ENCODE peak calls at places on chromosomes 6 and 20, in four cellular contexts. Q, I, X and S are unnamed samples.

GRCh38 chr6:70236304-70236703 is 66.6 kb downstream of the COL9A1 start:
- DNase-seq in Q (no peak), I (no peak), X (no peak), S (no peak)

GRCh38 chr20:18698735-18699380 is 111.0 kb downstream of the DTD1 start:
- DNase-seq in Q (no peak), I (no peak), X (no peak), S (no peak)

GRCh38 chr6:152637422-152638047 is 373 bp upstream of the SYNE1 start:
- DNase-seq in Q (no peak), I (no peak), X (no peak), S (no peak)

GRCh38 chr6:28281288-28282064 is at the start of gene PGBD1:
- DNase-seq in Q (peak), I (peak), X (peak), S (peak)

GRCh38 chr6:140979642-140980091 is 1153.1 kb upstream of the GJE1 start:
- DNase-seq in Q (peak), I (peak), X (no peak), S (no peak)

GRCh38 chr20:26209171-26209941 is 512.7 kb upstream of the ZNF337 start:
- DNase-seq in Q (no peak), I (no peak), X (no peak), S (no peak)

GRCh38 chr6:18101271-18101670 is 21.2 kb downstream of the NHLRC1 start:
- DNase-seq in Q (no peak), I (no peak), X (no peak), S (no peak)

GRCh38 chr6:56652994-56653393 is 10.3 kb upstream of the DST start:
- DNase-seq in Q (no peak), I (no peak), X (no peak), S (no peak)

GRCh38 chr20:39117486-39117885 is 155.3 kb downstream of the DHX35 start:
- DNase-seq in Q (no peak), I (no peak), X (no peak), S (no peak)

GRCh38 chr20:57398231-57398821 is 7.1 kb downstream of the RBM38 start:
- DNase-seq in Q (no peak), I (peak), X (no peak), S (no peak)

GRCh38 chr20:47189060-47189459 is 167.4 kb downstream of the ZMYND8 start:
- DNase-seq in Q (no peak), I (no peak), X (no peak), S (no peak)

GRCh38 chr20:48599106-48599747 is 228.6 kb downstream of the PREX1 start:
- DNase-seq in Q (no peak), I (no peak), X (no peak), S (no peak)

GRCh38 chr6:41426438-41426851 is 91.0 kb downstream of the NCR2 start:
- DNase-seq in Q (peak), I (no peak), X (no peak), S (no peak)

GRCh38 chr20:14632906-14633305 is 295.5 kb upstream of the FLRT3 start:
- DNase-seq in Q (no peak), I (no peak), X (no peak), S (no peak)

GRCh38 chr6:90044833-90045337 is 150.6 kb downstream of the GJA10 start:
- DNase-seq in Q (no peak), I (no peak), X (no peak), S (peak)

GRCh38 chr20:38073307-38074010 is 39.9 kb downstream of the RPRD1B start:
- DNase-seq in Q (peak), I (peak), X (peak), S (peak)

GRCh38 chr6:157187182-157188093 is 135.9 kb downstream of the TMEM242 start:
- DNase-seq in Q (no peak), I (no peak), X (no peak), S (no peak)

GRCh38 chr6:41302638-41303037 is 16.2 kb upstream of the TREM1 start:
- DNase-seq in Q (no peak), I (no peak), X (no peak), S (no peak)

GRCh38 chr6:159999240-159999671 is 30.4 kb downstream of the IGF2R start:
- DNase-seq in Q (no peak), I (no peak), X (no peak), S (no peak)

GRCh38 chr6:14721103-14721758 is 524.6 kb upstream of the JARID2 start:
- DNase-seq in Q (no peak), I (peak), X (no peak), S (no peak)

GRCh38 chr20:11687546-11688292 is 230.0 kb upstream of the BTBD3 start:
- DNase-seq in Q (no peak), I (no peak), X (no peak), S (no peak)

GRCh38 chr6:35452186-35453090 is at the start of gene FANCE:
- DNase-seq in Q (peak), I (peak), X (peak), S (peak)

GRCh38 chr6:35073766-35074471 is 67.2 kb downstream of the TCP11 start:
- DNase-seq in Q (no peak), I (no peak), X (no peak), S (no peak)

GRCh38 chr6:163263196-163263595 is 151.3 kb upstream of the QKI start:
- DNase-seq in Q (no peak), I (no peak), X (no peak), S (no peak)

GRCh38 chr20:44248420-44248759 is 1.3 kb downstream of the GDAP1L1 start:
- DNase-seq in Q (no peak), I (no peak), X (no peak), S (no peak)

GRCh38 chr6:134123666-134124208 is 71.3 kb upstream of the SLC2A12 start:
- DNase-seq in Q (peak), I (no peak), X (no peak), S (peak)

GRCh38 chr20:35870541-35871307 is 83.6 kb downstream of the SCAND1 start:
- DNase-seq in Q (no peak), I (no peak), X (no peak), S (no peak)

GRCh38 chr20:40283689-40284088 is 405.3 kb downstream of the MAFB start:
- DNase-seq in Q (no peak), I (no peak), X (no peak), S (no peak)

GRCh38 chr20:53847118-53847842 is 223.1 kb downstream of the BCAS1 start:
- DNase-seq in Q (no peak), I (peak), X (no peak), S (no peak)

GRCh38 chr6:125794342-125795137 is 3.8 kb downstream of the NCOA7 start:
- DNase-seq in Q (no peak), I (no peak), X (no peak), S (no peak)

GRCh38 chr6:117829594-117830319 is 77.3 kb upstream of the SLC35F1 start:
- DNase-seq in Q (no peak), I (no peak), X (no peak), S (peak)

GRCh38 chr6:71289802-71290175 is 1.2 kb downstream of the OGFRL1 start:
- DNase-seq in Q (no peak), I (no peak), X (no peak), S (no peak)

GRCh38 chr6:27720607-27721580 is 191.3 kb downstream of the OR2B2 start:
- DNase-seq in Q (no peak), I (no peak), X (no peak), S (peak)

GRCh38 chr6:30894381-30894780 is 10.1 kb downstream of the DDR1 start:
- DNase-seq in Q (no peak), I (no peak), X (no peak), S (no peak)

GRCh38 chr6:144064831-144065668 is 30.3 kb downstream of the SF3B5 start:
- DNase-seq in Q (no peak), I (no peak), X (peak), S (peak)

GRCh38 chr6:144062757-144063156 is 32.6 kb downstream of the SF3B5 start:
- DNase-seq in Q (no peak), I (no peak), X (no peak), S (peak)

GRCh38 chr6:144063246-144063743 is 32.1 kb downstream of the SF3B5 start:
- DNase-seq in Q (no peak), I (no peak), X (peak), S (peak)

GRCh38 chr6:144064402-144064830 is 31.0 kb downstream of the SF3B5 start:
- DNase-seq in Q (no peak), I (peak), X (peak), S (peak)

GRCh38 chr6:144063744-144064401 is 31.5 kb downstream of the SF3B5 start:
- DNase-seq in Q (peak), I (peak), X (peak), S (peak)
- TF ChIP-seq POLR2A in Q (no peak), I (peak), X (peak), S (peak)

DNA sequence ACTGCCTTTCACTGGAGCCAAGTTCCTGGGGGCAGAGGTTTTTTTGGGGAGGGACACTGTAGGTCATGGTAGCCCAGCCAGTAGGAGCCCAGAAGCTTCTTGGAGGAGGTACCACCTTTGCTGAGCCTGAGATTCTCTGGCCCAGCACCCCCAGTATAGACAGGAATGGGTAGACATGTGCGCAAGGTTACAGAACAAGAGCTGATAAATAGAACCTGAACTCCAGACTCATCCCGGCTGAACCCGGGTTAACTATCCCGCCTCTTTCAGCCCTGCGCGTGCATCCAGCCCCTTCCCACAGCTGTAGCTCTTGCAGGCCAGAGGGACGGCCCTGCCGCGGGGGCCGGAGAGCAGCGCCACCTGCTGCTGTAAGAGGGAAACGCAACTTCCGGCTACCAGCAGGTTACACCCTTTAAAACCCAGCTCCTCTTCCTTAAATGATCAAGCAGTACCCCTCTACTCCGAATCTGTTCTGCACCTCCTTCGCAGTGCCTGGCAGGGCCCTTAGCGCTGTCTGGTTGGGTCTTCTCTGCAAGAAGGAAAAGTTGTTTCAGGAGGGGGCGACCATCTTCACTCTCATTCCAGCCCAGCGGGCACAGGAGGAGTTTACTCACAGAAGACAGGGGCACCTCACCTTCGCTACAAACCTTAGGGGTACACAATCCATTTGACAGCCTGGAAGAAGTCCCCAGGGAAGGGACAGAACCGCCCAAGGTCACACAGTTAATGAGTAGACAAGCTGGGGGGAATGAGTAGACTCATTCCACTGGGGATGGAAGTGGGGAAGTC is 7.5 kb downstream of the SRXN1 start:
- DNase-seq in Q (peak), I (peak), X (peak), S (peak)
- TF ChIP-seq POLR2A in Q (no peak), I (no peak), X (no peak), S (no peak)

GRCh38 chr20:31603822-31604566 is 1.1 kb upstream of the ID1 start:
- DNase-seq in Q (peak), I (peak), X (peak), S (peak)
- TF ChIP-seq POLR2A in Q (peak), I (peak), X (peak), S (no peak)

GRCh38 chr6:36798852-36799251 is 40.4 kb downstream of the CPNE5 start:
- DNase-seq in Q (no peak), I (no peak), X (no peak), S (no peak)
- TF ChIP-seq POLR2A in Q (no peak), I (no peak), X (no peak), S (no peak)

GRCh38 chr6:131062245-131063027 is 609 bp downstream of the EPB41L2 start:
- DNase-seq in Q (no peak), I (no peak), X (peak), S (peak)

GRCh38 chr6:131061771-131062160 is 1.3 kb downstream of the EPB41L2 start:
- DNase-seq in Q (no peak), I (no peak), X (no peak), S (no peak)

GRCh38 chr6:131063764-131064272 is 773 bp upstream of the EPB41L2 start:
- DNase-seq in Q (no peak), I (no peak), X (peak), S (peak)

GRCh38 chr6:131061041-131061770 is 1.8 kb downstream of the EPB41L2 start:
- DNase-seq in Q (no peak), I (no peak), X (no peak), S (peak)

DNA sequence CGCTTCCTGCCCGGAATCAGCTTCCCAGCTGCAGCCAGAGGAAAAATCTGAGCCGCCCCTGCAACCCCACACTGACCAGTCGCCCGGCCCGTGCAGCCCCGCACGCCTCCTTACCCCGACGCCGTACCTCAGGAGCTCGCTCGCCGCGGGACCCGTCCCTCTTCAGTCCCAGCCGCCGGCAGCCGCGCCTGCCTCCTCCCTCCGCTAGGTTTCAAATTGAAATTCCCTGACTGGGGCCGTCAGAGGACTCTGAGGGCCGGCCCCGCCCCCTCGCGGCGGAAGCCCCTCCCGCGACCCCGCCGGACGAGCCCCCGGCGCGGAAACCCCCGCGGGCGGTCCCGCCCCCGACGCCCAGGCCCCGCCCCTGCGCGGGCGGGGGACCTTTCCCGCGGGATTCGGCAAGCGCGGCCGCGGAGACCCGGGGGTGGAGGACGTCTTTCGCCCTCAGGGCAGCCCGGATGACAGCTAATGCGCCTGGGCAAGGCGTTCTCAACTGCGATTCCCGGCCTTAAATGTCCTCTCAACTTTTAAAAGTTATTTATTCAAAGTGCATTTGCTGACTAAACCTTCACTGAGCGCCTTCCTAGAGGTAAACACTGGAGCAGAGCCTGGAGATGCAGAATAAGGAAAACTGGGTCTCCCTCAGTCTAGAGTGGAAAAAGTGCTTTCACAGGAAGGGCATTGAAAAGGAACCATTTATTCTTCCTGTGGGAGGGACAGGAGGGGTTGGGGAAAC is at the start of gene EPB41L2:
- DNase-seq in Q (peak), I (peak), X (peak), S (peak)
- TF ChIP-seq POLR2A in Q (peak), I (peak), X (peak), S (no peak)

GRCh38 chr6:73649783-73650182 is 4.0 kb downstream of the SLC17A5 start:
- DNase-seq in Q (no peak), I (no peak), X (no peak), S (no peak)
- TF ChIP-seq POLR2A in Q (no peak), I (no peak), X (no peak), S (no peak)

GRCh38 chr6:11851405-11851804 is 72.8 kb upstream of the ADTRP start:
- DNase-seq in Q (no peak), I (no peak), X (no peak), S (no peak)
- TF ChIP-seq POLR2A in Q (no peak), I (no peak), X (no peak), S (no peak)

GRCh38 chr6:92779758-92780157 is 639.6 kb downstream of the EPHA7 start:
- DNase-seq in Q (peak), I (peak), X (no peak), S (no peak)

DNA sequence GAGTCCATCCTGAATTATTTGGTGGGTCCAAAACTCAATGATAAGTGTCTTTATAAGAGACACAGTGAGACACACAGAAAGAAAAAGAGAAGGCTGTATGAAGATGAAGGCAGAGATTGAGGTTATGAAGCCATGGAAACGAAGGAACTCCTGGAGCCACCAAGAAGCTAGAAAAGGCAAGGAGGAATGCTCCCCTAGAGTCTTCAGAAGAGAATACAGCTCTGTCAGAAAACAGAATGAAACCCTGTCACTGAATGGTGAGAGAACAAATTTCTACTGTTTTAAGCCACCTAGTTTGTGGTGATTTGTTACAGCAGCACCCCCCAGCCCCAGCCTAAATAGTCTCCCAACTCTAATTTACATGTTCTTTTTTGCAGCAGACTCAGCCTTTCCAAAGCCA is 635.1 kb downstream of the EPHA7 start:
- DNase-seq in Q (no peak), I (no peak), X (no peak), S (no peak)
- TF ChIP-seq POLR2A in Q (no peak), I (no peak), X (no peak), S (no peak)